ENCODE peak calls at places on chromosomes 1 and 21, in five cellular contexts. One of them, this sample, is unnamed.

GRCh38 chr1:23237516-23237915 is 20.2 kb upstream of the HTR1D start:
- DNase-seq in GM12878: no peak
- DNase-seq in K562: no peak
- DNase-seq in HepG2: no peak
- DNase-seq in HCT116: no peak
- DNase-seq in this sample: no peak

GRCh38 chr21:28375708-28376385 is 616.8 kb downstream of the LTN1 start:
- DNase-seq in K562: no peak
- DNase-seq in HepG2: no peak
- DNase-seq in HCT116: no peak
- DNase-seq in GM12878: no peak
- DNase-seq in this sample: no peak

GRCh38 chr1:236120725-236121153 is 21.6 kb upstream of the GPR137B start:
- DNase-seq in K562: no peak
- DNase-seq in HCT116: no peak
- DNase-seq in GM12878: peak
- DNase-seq in HepG2: no peak
- DNase-seq in this sample: no peak

GRCh38 chr1:59057211-59057694 is 239.6 kb upstream of the FGGY start:
- DNase-seq in HepG2: peak
- DNase-seq in HCT116: no peak
- DNase-seq in K562: no peak
- DNase-seq in GM12878: no peak
- DNase-seq in this sample: peak

GRCh38 chr1:3483801-3484444 is 29.5 kb downstream of the ARHGEF16 start:
- DNase-seq in HepG2: peak
- DNase-seq in K562: peak
- DNase-seq in HCT116: no peak
- DNase-seq in GM12878: no peak
- DNase-seq in this sample: peak

GRCh38 chr1:36421649-36422048 is 23.9 kb upstream of the LSM10 start:
- DNase-seq in HepG2: no peak
- DNase-seq in HCT116: no peak
- DNase-seq in GM12878: no peak
- DNase-seq in K562: no peak
- DNase-seq in this sample: no peak

GRCh38 chr21:32572574-32573420 is 12.5 kb downstream of the TCP10L start:
- DNase-seq in K562: peak
- DNase-seq in HCT116: no peak
- DNase-seq in GM12878: no peak
- DNase-seq in HepG2: peak
- DNase-seq in this sample: no peak

GRCh38 chr1:155882235-155882634 is 22.9 kb downstream of the SYT11 start:
- DNase-seq in HCT116: no peak
- DNase-seq in HepG2: no peak
- DNase-seq in GM12878: peak
- DNase-seq in K562: no peak
- DNase-seq in this sample: no peak

GRCh38 chr1:60974524-60974923 is 107.8 kb upstream of the NFIA start:
- DNase-seq in GM12878: no peak
- DNase-seq in HCT116: no peak
- DNase-seq in K562: no peak
- DNase-seq in HepG2: no peak
- DNase-seq in this sample: no peak

GRCh38 chr1:37265786-37266667 is 208.4 kb upstream of the ZC3H12A start:
- DNase-seq in HepG2: no peak
- DNase-seq in HCT116: no peak
- DNase-seq in GM12878: no peak
- DNase-seq in K562: no peak
- DNase-seq in this sample: no peak

GRCh38 chr1:7962011-7962335 is 462 bp downstream of the PARK7 start:
- DNase-seq in HCT116: no peak
- DNase-seq in HepG2: no peak
- DNase-seq in GM12878: no peak
- DNase-seq in K562: no peak
- DNase-seq in this sample: no peak

GRCh38 chr1:231550448-231550781 is 21.9 kb downstream of the TSNAX start:
- DNase-seq in K562: peak
- DNase-seq in HCT116: peak
- DNase-seq in GM12878: no peak
- DNase-seq in HepG2: peak
- DNase-seq in this sample: peak

GRCh38 chr1:7478797-7479499 is 292.1 kb upstream of the VAMP3 start:
- DNase-seq in HCT116: no peak
- DNase-seq in HepG2: no peak
- DNase-seq in K562: no peak
- DNase-seq in GM12878: no peak
- DNase-seq in this sample: peak

GRCh38 chr1:199102239-199102638 is 463.4 kb downstream of the PTPRC start:
- DNase-seq in HepG2: no peak
- DNase-seq in GM12878: peak
- DNase-seq in HCT116: no peak
- DNase-seq in K562: no peak
- DNase-seq in this sample: no peak

GRCh38 chr1:209989525-209989924 is 51.5 kb downstream of the SYT14 start:
- DNase-seq in GM12878: no peak
- DNase-seq in K562: peak
- DNase-seq in HepG2: no peak
- DNase-seq in HCT116: no peak
- DNase-seq in this sample: peak

GRCh38 chr1:151990856-151991198 is 2.8 kb downstream of the S100A10 start:
- DNase-seq in HCT116: no peak
- DNase-seq in K562: no peak
- DNase-seq in HepG2: peak
- DNase-seq in GM12878: no peak
- DNase-seq in this sample: no peak

GRCh38 chr1:19074361-19074901 is 118.0 kb upstream of the IFFO2 start:
- DNase-seq in HCT116: no peak
- DNase-seq in K562: no peak
- DNase-seq in GM12878: no peak
- DNase-seq in HepG2: no peak
- DNase-seq in this sample: no peak

GRCh38 chr1:183622013-183622412 is 13.6 kb downstream of the ARPC5 start:
- DNase-seq in GM12878: no peak
- DNase-seq in HepG2: no peak
- DNase-seq in K562: no peak
- DNase-seq in HCT116: no peak
- DNase-seq in this sample: no peak

GRCh38 chr21:31880816-31881215 is 8.0 kb downstream of the HUNK start:
- DNase-seq in HCT116: no peak
- DNase-seq in HepG2: no peak
- DNase-seq in GM12878: no peak
- DNase-seq in K562: no peak
- DNase-seq in this sample: no peak

GRCh38 chr1:51583532-51583931 is 33.4 kb upstream of the OSBPL9 start:
- DNase-seq in HepG2: peak
- DNase-seq in GM12878: no peak
- DNase-seq in K562: no peak
- DNase-seq in HCT116: no peak
- DNase-seq in this sample: no peak

GRCh38 chr1:178374016-178374415 is 122.7 kb downstream of the CLEC20A start:
- DNase-seq in HepG2: no peak
- DNase-seq in K562: no peak
- DNase-seq in GM12878: no peak
- DNase-seq in HCT116: no peak
- DNase-seq in this sample: peak

GRCh38 chr1:115557715-115558114 is 84.1 kb upstream of the VANGL1 start:
- DNase-seq in HCT116: no peak
- DNase-seq in HepG2: no peak
- DNase-seq in K562: no peak
- DNase-seq in GM12878: no peak
- DNase-seq in this sample: no peak

GRCh38 chr1:59025898-59026426 is 242.1 kb upstream of the JUN start:
- DNase-seq in HepG2: no peak
- DNase-seq in HCT116: no peak
- DNase-seq in K562: no peak
- DNase-seq in GM12878: peak
- DNase-seq in this sample: no peak

GRCh38 chr1:27992271-27992670 is 32.5 kb downstream of the XKR8 start:
- DNase-seq in GM12878: no peak
- DNase-seq in HepG2: no peak
- DNase-seq in HCT116: no peak
- DNase-seq in K562: no peak
- DNase-seq in this sample: no peak

GRCh38 chr1:201126832-201127754 is at the start of gene ASCL5:
- DNase-seq in HepG2: peak
- DNase-seq in HCT116: peak
- DNase-seq in K562: peak
- DNase-seq in GM12878: no peak
- DNase-seq in this sample: no peak

GRCh38 chr1:95983831-95984230 is 737.8 kb upstream of the PTBP2 start:
- DNase-seq in HCT116: no peak
- DNase-seq in HepG2: no peak
- DNase-seq in K562: no peak
- DNase-seq in GM12878: no peak
- DNase-seq in this sample: no peak

GRCh38 chr21:36703123-36703522 is 4.2 kb downstream of the SIM2 start:
- DNase-seq in GM12878: no peak
- DNase-seq in HCT116: no peak
- DNase-seq in K562: no peak
- DNase-seq in HepG2: no peak
- DNase-seq in this sample: no peak

GRCh38 chr1:232628335-232629214 is 1.4 kb downstream of the SIPA1L2 start:
- DNase-seq in GM12878: no peak
- DNase-seq in K562: no peak
- DNase-seq in HCT116: no peak
- DNase-seq in HepG2: no peak
- DNase-seq in this sample: peak

GRCh38 chr1:243388276-243388675 is 132.4 kb downstream of the SDCCAG8 start:
- DNase-seq in K562: no peak
- DNase-seq in GM12878: no peak
- DNase-seq in HepG2: no peak
- DNase-seq in HCT116: no peak
- DNase-seq in this sample: no peak

GRCh38 chr1:243393093-243393492 is 137.3 kb downstream of the SDCCAG8 start:
- DNase-seq in HepG2: no peak
- DNase-seq in GM12878: no peak
- DNase-seq in K562: no peak
- DNase-seq in HCT116: no peak
- DNase-seq in this sample: no peak

GRCh38 chr1:243391355-243391754 is 135.5 kb downstream of the SDCCAG8 start:
- DNase-seq in HepG2: no peak
- DNase-seq in GM12878: no peak
- DNase-seq in HCT116: no peak
- DNase-seq in K562: no peak
- DNase-seq in this sample: no peak

GRCh38 chr1:243394610-243395490 is 139.0 kb downstream of the SDCCAG8 start:
- DNase-seq in GM12878: no peak
- DNase-seq in K562: no peak
- DNase-seq in HCT116: no peak
- DNase-seq in HepG2: no peak
- DNase-seq in this sample: no peak

DNA sequence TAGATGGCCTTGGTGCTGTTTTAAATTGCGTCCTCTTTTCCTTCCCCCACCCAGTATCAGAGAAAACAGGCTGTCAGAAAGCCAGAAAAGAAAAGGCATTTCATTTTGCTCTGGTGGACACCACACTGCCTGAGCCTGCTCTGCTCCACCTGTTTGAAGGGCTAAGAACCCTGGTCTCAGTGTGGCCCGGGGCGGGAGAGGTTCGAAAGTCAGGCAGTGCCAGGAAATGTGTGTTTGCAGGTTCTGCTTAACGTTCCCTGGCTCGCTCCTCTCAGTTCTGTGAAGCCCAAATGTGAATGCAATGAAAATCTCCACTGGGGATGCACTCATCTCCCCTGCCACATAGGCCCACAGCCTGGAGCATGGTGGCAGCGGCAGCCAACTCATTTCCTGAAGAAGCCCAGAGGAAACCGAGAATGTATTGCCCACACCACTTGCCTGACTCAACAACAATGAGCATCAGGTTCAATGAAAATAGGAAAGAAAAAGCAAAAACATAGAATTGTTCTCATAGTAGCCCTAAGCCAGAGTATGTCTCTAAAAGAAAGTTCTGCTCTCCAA is 134.6 kb downstream of the SDCCAG8 start:
- DNase-seq in HCT116: no peak
- DNase-seq in GM12878: no peak
- DNase-seq in HepG2: no peak
- DNase-seq in K562: no peak
- DNase-seq in this sample: no peak
- TF ChIP-seq JUND in HCT116: no peak
- TF ChIP-seq JUND in GM12878: no peak
- TF ChIP-seq JUND in HepG2: no peak
- TF ChIP-seq JUND in K562: no peak
- TF ChIP-seq JUND in this sample: no peak

DNA sequence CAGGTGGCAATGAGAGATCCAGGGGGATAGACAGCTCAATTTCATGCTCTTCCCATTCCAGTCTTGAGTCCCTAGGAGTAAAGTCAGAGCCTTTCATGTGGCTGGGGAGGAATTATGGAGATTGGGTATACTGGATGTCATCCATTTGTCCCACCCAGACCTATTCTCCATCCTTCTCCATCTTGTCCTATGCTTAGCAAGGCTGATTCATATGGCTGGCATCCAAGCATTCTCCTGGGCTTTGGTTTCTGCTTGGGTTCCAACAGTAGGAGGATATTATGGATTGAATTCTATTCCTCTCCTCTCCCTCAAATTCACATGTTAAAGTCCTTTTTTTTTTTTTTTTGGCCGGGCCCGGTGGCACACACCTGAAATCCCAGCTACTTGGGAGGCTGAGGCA is 3.8 kb upstream of the CDC20 start:
- DNase-seq in HepG2: no peak
- DNase-seq in K562: no peak
- DNase-seq in GM12878: no peak
- DNase-seq in HCT116: no peak
- DNase-seq in this sample: no peak
- TF ChIP-seq JUND in HepG2: no peak
- TF ChIP-seq JUND in K562: no peak
- TF ChIP-seq JUND in GM12878: no peak
- TF ChIP-seq JUND in HCT116: no peak
- TF ChIP-seq JUND in this sample: no peak

GRCh38 chr21:46112731-46113215 is 14.9 kb downstream of the COL6A2 start:
- DNase-seq in GM12878: no peak
- DNase-seq in HepG2: no peak
- DNase-seq in K562: no peak
- DNase-seq in HCT116: no peak
- DNase-seq in this sample: no peak

GRCh38 chr21:46113497-46114176 is 15.7 kb downstream of the COL6A2 start:
- DNase-seq in K562: no peak
- DNase-seq in GM12878: no peak
- DNase-seq in HCT116: no peak
- DNase-seq in HepG2: no peak
- DNase-seq in this sample: no peak

GRCh38 chr21:46111193-46111571 is 13.3 kb downstream of the COL6A2 start:
- DNase-seq in K562: no peak
- DNase-seq in HepG2: no peak
- DNase-seq in HCT116: no peak
- DNase-seq in GM12878: no peak
- DNase-seq in this sample: no peak

GRCh38 chr21:46110499-46111192 is 12.7 kb downstream of the COL6A2 start:
- DNase-seq in HCT116: no peak
- DNase-seq in K562: no peak
- DNase-seq in GM12878: no peak
- DNase-seq in HepG2: no peak
- DNase-seq in this sample: peak

GRCh38 chr21:46111857-46112730 is 14.2 kb downstream of the COL6A2 start:
- DNase-seq in GM12878: no peak
- DNase-seq in HCT116: no peak
- DNase-seq in HepG2: no peak
- DNase-seq in K562: no peak
- DNase-seq in this sample: no peak
- TF ChIP-seq JUND in GM12878: no peak
- TF ChIP-seq JUND in HCT116: no peak
- TF ChIP-seq JUND in HepG2: no peak
- TF ChIP-seq JUND in K562: no peak
- TF ChIP-seq JUND in this sample: no peak

GRCh38 chr1:6414443-6414844 is 5.3 kb downstream of the HES2 start:
- DNase-seq in HCT116: peak
- DNase-seq in GM12878: peak
- DNase-seq in K562: peak
- DNase-seq in HepG2: peak
- DNase-seq in this sample: no peak
- TF ChIP-seq JUND in HCT116: no peak
- TF ChIP-seq JUND in GM12878: no peak
- TF ChIP-seq JUND in K562: no peak
- TF ChIP-seq JUND in HepG2: no peak
- TF ChIP-seq JUND in this sample: no peak

This sample was measured in T47D.